ENCODE peak calls at places on chromosomes 3 and 15, in nine cellular contexts. A, H, R, E, L, F, Z, O and D are unnamed samples. For H3K4me1, the result is how much of the 10 kb centered on the place peaks cover.

GRCh38 chr3:104564045-104564643 is 802.6 kb upstream of the ALCAM start:
- DNase-seq in R (peak), E (peak), O (peak), A (no peak), F (peak), L (no peak), Z (no peak), H (no peak), D (peak)

GRCh38 chr3:17070560-17070959 is 185.8 kb downstream of the PLCL2 start:
- DNase-seq in H (no peak), E (no peak), A (no peak), Z (no peak), R (peak), O (peak), L (no peak), F (no peak), D (no peak)

GRCh38 chr3:106348142-106348690 is 479.4 kb upstream of the CBLB start:
- DNase-seq in R (no peak), L (no peak), Z (no peak), A (no peak), F (no peak), H (no peak), E (no peak), O (no peak), D (no peak)

GRCh38 chr3:138079901-138080300 is 35.5 kb downstream of the DZIP1L start:
- DNase-seq in R (no peak), L (no peak), F (no peak), A (no peak), E (no peak), H (no peak), Z (no peak), O (peak), D (no peak)

GRCh38 chr3:103513003-103513402 is 1078.2 kb downstream of the ZPLD1 start:
- DNase-seq in R (no peak), E (no peak), Z (no peak), O (no peak), F (peak), A (no peak), H (no peak), L (no peak), D (no peak)

GRCh38 chr15:89101302-89102191 is 13.3 kb downstream of the ABHD2 start:
- DNase-seq in F (no peak), R (peak), O (peak), A (peak), H (no peak), Z (no peak), E (peak), L (peak), D (no peak)

GRCh38 chr3:148309390-148310035 is 388.2 kb upstream of the AGTR1 start:
- DNase-seq in A (no peak), Z (peak), E (peak), F (peak), O (peak), H (no peak), L (no peak), R (peak), D (peak)

GRCh38 chr15:88865498-88866099 is 29.7 kb downstream of the HAPLN3 start:
- DNase-seq in F (peak), A (no peak), E (no peak), O (no peak), R (no peak), H (no peak), L (no peak), Z (no peak), D (no peak)

GRCh38 chr15:52254331-52254730 is 41.3 kb downstream of the MYO5C start:
- DNase-seq in A (no peak), H (no peak), F (no peak), Z (no peak), O (no peak), L (no peak), E (no peak), R (no peak), D (no peak)

GRCh38 chr3:101195951-101196713 is 124.2 kb downstream of the IMPG2 start:
- DNase-seq in A (no peak), R (peak), H (no peak), E (peak), F (peak), L (no peak), O (peak), Z (peak), D (no peak)

GRCh38 chr3:64216706-64217105 is 8.6 kb downstream of the PRICKLE2 start:
- DNase-seq in H (no peak), F (no peak), Z (no peak), E (no peak), L (no peak), O (peak), A (no peak), R (no peak), D (no peak)

GRCh38 chr15:58546066-58546591 is 114.3 kb downstream of the LIPC start:
- DNase-seq in F (no peak), Z (no peak), O (no peak), H (no peak), R (no peak), L (no peak), E (no peak), A (peak), D (no peak)

GRCh38 chr3:101879102-101879501 is 29.8 kb downstream of the NFKBIZ start:
- DNase-seq in H (no peak), A (no peak), Z (no peak), O (no peak), E (no peak), L (no peak), F (no peak), R (no peak), D (no peak)

GRCh38 chr3:188153498-188153948 is 434 bp upstream of the LPP start:
- DNase-seq in H (no peak), Z (peak), E (peak), O (peak), F (no peak), A (peak), L (peak), R (peak), D (peak)

GRCh38 chr3:182115328-182116045 is 403.8 kb downstream of the SOX2 start:
- DNase-seq in L (no peak), O (no peak), A (no peak), E (no peak), Z (no peak), R (no peak), H (no peak), F (no peak), D (no peak)

GRCh38 chr3:187828571-187829452 is 83.5 kb upstream of the BCL6 start:
- DNase-seq in F (no peak), H (no peak), O (no peak), E (no peak), L (no peak), A (no peak), Z (no peak), R (no peak), D (no peak)

GRCh38 chr3:50275160-50275995 is 3.5 kb upstream of the LSMEM2 start:
- DNase-seq in O (no peak), A (peak), L (no peak), E (no peak), Z (no peak), R (no peak), F (no peak), H (no peak), D (no peak)

GRCh38 chr3:127970966-127971592 is 56.0 kb downstream of the KBTBD12 start:
- DNase-seq in O (peak), F (peak), A (no peak), R (peak), L (no peak), H (no peak), E (peak), Z (peak), D (peak)

GRCh38 chr15:49460411-49460941 is 37.4 kb downstream of the FGF7 start:
- DNase-seq in E (peak), R (no peak), O (no peak), A (no peak), L (no peak), Z (no peak), H (no peak), F (no peak), D (no peak)

GRCh38 chr15:81301815-81302399 is 22.0 kb downstream of the STARD5 start:
- DNase-seq in L (no peak), F (peak), H (no peak), O (no peak), R (no peak), E (no peak), Z (no peak), A (no peak), D (no peak)

GRCh38 chr3:157700405-157700804 is 197.2 kb upstream of the VEPH1 start:
- DNase-seq in L (no peak), F (peak), Z (no peak), R (no peak), H (no peak), E (no peak), A (no peak), O (peak), D (no peak)

GRCh38 chr3:129502641-129503386 is 25.6 kb upstream of the RHO start:
- DNase-seq in F (no peak), L (no peak), E (no peak), A (peak), H (no peak), O (no peak), Z (no peak), R (no peak), D (no peak)
- H3K4me1 ChIP-seq in F (under half), L (under half), E (half or more), A (under half), H (under half), O (under half), Z (under half), R (under half), D (under half)

GRCh38 chr3:15798533-15799245 is 910 bp upstream of the ANKRD28 start:
- DNase-seq in A (no peak), H (no peak), O (no peak), Z (no peak), E (no peak), F (no peak), L (no peak), R (no peak), D (no peak)

GRCh38 chr3:15795563-15796308 is 2.0 kb downstream of the ANKRD28 start:
- DNase-seq in R (no peak), Z (no peak), A (no peak), L (no peak), O (peak), H (no peak), F (peak), E (peak), D (no peak)

GRCh38 chr3:15796331-15796730 is 1.4 kb downstream of the ANKRD28 start:
- DNase-seq in O (no peak), A (no peak), R (no peak), H (no peak), L (no peak), Z (no peak), E (peak), F (no peak), D (no peak)

GRCh38 chr3:15797600-15798303 is at the start of gene ANKRD28:
- DNase-seq in H (no peak), L (no peak), R (peak), O (peak), E (peak), A (no peak), Z (peak), F (peak), D (peak)

DNA sequence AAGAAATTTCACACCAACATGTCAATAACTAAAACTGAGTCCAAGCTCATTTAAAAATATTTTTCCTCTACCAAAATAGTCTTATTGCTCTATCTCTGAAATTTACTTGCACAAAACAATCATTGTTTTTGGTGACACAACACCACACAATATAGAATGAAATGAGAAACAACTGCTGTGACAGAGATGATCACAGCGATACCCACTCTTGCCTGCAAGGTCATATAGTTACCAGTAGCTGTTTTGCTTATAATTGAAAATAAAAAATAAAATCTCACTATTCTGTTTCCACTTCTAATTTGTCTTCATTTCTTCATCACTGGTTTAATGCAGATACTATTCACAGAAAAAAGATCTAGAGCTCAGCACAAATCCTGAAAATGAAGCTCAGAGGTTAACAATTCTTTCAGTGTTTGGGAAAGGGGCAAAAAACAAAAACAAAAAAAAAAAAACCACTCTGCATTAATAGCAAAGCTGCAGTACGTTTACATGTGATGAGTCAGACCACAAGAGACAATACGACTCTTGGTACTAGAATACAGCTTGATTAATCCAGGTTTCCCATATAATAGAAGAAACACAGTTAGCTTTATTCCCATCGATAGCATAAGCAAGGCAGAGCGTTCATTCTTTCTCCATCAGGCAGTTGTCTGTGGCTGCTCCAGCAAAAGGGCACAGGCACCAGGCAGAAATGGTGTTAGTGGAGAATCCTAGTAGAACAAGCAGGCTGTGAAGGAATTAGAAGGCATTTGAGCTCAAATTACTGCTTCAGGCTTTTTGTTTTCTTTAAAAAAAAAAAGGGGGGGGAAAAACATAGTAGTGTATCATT is 794 bp downstream of the ANKRD28 start:
- DNase-seq in F (peak), O (peak), A (no peak), E (peak), H (no peak), R (peak), L (no peak), Z (peak), D (peak)
- H3K4me1 ChIP-seq in F (under half), O (under half), A (under half), E (under half), H (half or more), R (under half), L (under half), Z (under half), D (under half)

DNA sequence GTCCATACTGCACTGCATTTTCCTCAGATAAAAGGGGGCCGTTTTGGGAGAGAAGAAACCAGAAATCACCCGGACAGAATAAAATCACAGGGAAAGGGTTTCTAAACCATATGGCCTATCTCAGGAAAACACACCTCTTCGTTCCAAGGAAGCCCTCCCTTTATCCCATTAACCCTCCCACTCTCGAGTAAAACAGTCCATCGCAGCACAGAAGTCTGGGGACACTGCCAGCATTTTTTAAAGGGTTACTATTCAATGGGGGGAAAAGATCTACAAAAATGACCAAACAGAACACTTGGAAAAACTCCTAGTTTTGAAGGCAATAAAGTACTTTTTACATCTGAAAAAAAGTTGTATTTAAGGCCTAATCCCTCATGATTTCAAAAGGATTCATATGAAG is 7.5 kb downstream of the IL17RD start:
- DNase-seq in H (no peak), F (no peak), A (no peak), O (no peak), Z (no peak), L (no peak), R (no peak), E (no peak), D (no peak)
- H3K4me1 ChIP-seq in H (half or more), F (under half), A (under half), O (under half), Z (half or more), L (under half), R (under half), E (under half), D (under half)

DNA sequence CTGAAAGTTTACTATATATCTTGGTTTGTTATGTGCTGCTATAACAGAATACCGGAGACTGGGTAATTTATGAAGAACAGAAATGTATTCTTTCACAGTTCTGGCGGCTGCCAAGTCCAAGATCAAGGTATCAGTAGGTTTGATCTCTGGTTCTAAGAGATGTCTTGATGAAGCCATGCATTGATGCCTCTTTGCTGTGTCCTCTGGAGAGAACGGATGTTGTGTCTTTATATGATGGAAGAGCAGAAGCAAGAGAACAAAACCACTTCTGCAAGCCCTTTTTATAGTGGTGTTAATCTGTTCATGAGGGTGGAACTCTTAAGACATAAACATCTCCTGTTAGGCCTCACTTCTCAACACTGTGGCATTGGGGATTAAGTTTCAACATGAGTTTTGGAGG is 62.7 kb downstream of the TCF12 start:
- DNase-seq in O (no peak), F (no peak), R (no peak), Z (no peak), H (no peak), A (no peak), E (no peak), L (no peak), D (no peak)
- H3K4me1 ChIP-seq in O (under half), F (under half), R (half or more), Z (under half), H (under half), A (under half), E (under half), L (under half), D (under half)